ENCODE peak calls at places on chromosomes 5 and 9, in ten cellular contexts. One of them, this sample, is unnamed.

GRCh38 chr5:37738057-37738691 is 101.7 kb downstream of the GDNF start:
- DNase-seq in NCI-H1105 treated with DMSO at 0.1 percent for 48 hours: peak
- DNase-seq in COR-L47: no peak
- DNase-seq in mucosa of gallbladder: no peak
- DNase-seq in HCEC 1CT: peak
- DNase-seq in thyroid gland: no peak
- DNase-seq in GM04503: peak
- DNase-seq in activated CD8-positive, alpha-beta memory T cell treated with anti-CD3 and anti-CD28 coated beads, Interleukin-2, amount 50 U/mL, for 4 hours: no peak
- DNase-seq in heart right ventricle: no peak
- DNase-seq in natural killer cell: no peak
- DNase-seq in this sample: no peak

GRCh38 chr9:117704024-117704575 is at the start of gene TLR4:
- DNase-seq in NCI-H1105 treated with DMSO at 0.1 percent for 48 hours: no peak
- DNase-seq in COR-L47: no peak
- DNase-seq in mucosa of gallbladder: peak
- DNase-seq in HCEC 1CT: no peak
- DNase-seq in thyroid gland: peak
- DNase-seq in GM04503: peak
- DNase-seq in activated CD8-positive, alpha-beta memory T cell treated with anti-CD3 and anti-CD28 coated beads, Interleukin-2, amount 50 U/mL, for 4 hours: no peak
- DNase-seq in heart right ventricle: peak
- DNase-seq in natural killer cell: no peak
- DNase-seq in this sample: peak

GRCh38 chr5:170312666-170313065 is 15.1 kb upstream of the LCP2 start:
- DNase-seq in NCI-H1105 treated with DMSO at 0.1 percent for 48 hours: no peak
- DNase-seq in COR-L47: no peak
- DNase-seq in mucosa of gallbladder: no peak
- DNase-seq in HCEC 1CT: no peak
- DNase-seq in thyroid gland: no peak
- DNase-seq in GM04503: no peak
- DNase-seq in activated CD8-positive, alpha-beta memory T cell treated with anti-CD3 and anti-CD28 coated beads, Interleukin-2, amount 50 U/mL, for 4 hours: peak
- DNase-seq in heart right ventricle: no peak
- DNase-seq in natural killer cell: no peak
- DNase-seq in this sample: no peak

GRCh38 chr9:108434502-108434901 is 421.3 kb downstream of the ACTL7B start:
- DNase-seq in NCI-H1105 treated with DMSO at 0.1 percent for 48 hours: no peak
- DNase-seq in COR-L47: no peak
- DNase-seq in mucosa of gallbladder: no peak
- DNase-seq in HCEC 1CT: peak
- DNase-seq in thyroid gland: no peak
- DNase-seq in GM04503: no peak
- DNase-seq in activated CD8-positive, alpha-beta memory T cell treated with anti-CD3 and anti-CD28 coated beads, Interleukin-2, amount 50 U/mL, for 4 hours: no peak
- DNase-seq in heart right ventricle: no peak
- DNase-seq in natural killer cell: no peak
- DNase-seq in this sample: no peak

GRCh38 chr9:85319946-85320345 is 421.8 kb downstream of the AGTPBP1 start:
- DNase-seq in NCI-H1105 treated with DMSO at 0.1 percent for 48 hours: no peak
- DNase-seq in COR-L47: no peak
- DNase-seq in mucosa of gallbladder: no peak
- DNase-seq in HCEC 1CT: no peak
- DNase-seq in thyroid gland: no peak
- DNase-seq in GM04503: no peak
- DNase-seq in activated CD8-positive, alpha-beta memory T cell treated with anti-CD3 and anti-CD28 coated beads, Interleukin-2, amount 50 U/mL, for 4 hours: no peak
- DNase-seq in heart right ventricle: no peak
- DNase-seq in natural killer cell: no peak
- DNase-seq in this sample: no peak

GRCh38 chr9:128276574-128277270 is 646 bp downstream of the SWI5 start:
- DNase-seq in NCI-H1105 treated with DMSO at 0.1 percent for 48 hours: peak
- DNase-seq in COR-L47: peak
- DNase-seq in mucosa of gallbladder: no peak
- DNase-seq in HCEC 1CT: no peak
- DNase-seq in thyroid gland: peak
- DNase-seq in GM04503: no peak
- DNase-seq in activated CD8-positive, alpha-beta memory T cell treated with anti-CD3 and anti-CD28 coated beads, Interleukin-2, amount 50 U/mL, for 4 hours: peak
- DNase-seq in heart right ventricle: peak
- DNase-seq in natural killer cell: peak
- DNase-seq in this sample: peak

GRCh38 chr5:134051305-134051704 is 46.5 kb upstream of the VDAC1 start:
- DNase-seq in NCI-H1105 treated with DMSO at 0.1 percent for 48 hours: no peak
- DNase-seq in COR-L47: no peak
- DNase-seq in mucosa of gallbladder: no peak
- DNase-seq in HCEC 1CT: peak
- DNase-seq in thyroid gland: no peak
- DNase-seq in GM04503: no peak
- DNase-seq in activated CD8-positive, alpha-beta memory T cell treated with anti-CD3 and anti-CD28 coated beads, Interleukin-2, amount 50 U/mL, for 4 hours: no peak
- DNase-seq in heart right ventricle: no peak
- DNase-seq in natural killer cell: no peak
- DNase-seq in this sample: no peak

GRCh38 chr5:140672455-140673186 is 755 bp downstream of the DND1 start:
- DNase-seq in NCI-H1105 treated with DMSO at 0.1 percent for 48 hours: no peak
- DNase-seq in COR-L47: no peak
- DNase-seq in mucosa of gallbladder: no peak
- DNase-seq in HCEC 1CT: no peak
- DNase-seq in thyroid gland: peak
- DNase-seq in GM04503: no peak
- DNase-seq in activated CD8-positive, alpha-beta memory T cell treated with anti-CD3 and anti-CD28 coated beads, Interleukin-2, amount 50 U/mL, for 4 hours: no peak
- DNase-seq in heart right ventricle: peak
- DNase-seq in natural killer cell: no peak
- DNase-seq in this sample: no peak

GRCh38 chr5:13913962-13914361 is 30.5 kb downstream of the DNAH5 start:
- DNase-seq in NCI-H1105 treated with DMSO at 0.1 percent for 48 hours: no peak
- DNase-seq in COR-L47: no peak
- DNase-seq in mucosa of gallbladder: no peak
- DNase-seq in HCEC 1CT: no peak
- DNase-seq in thyroid gland: no peak
- DNase-seq in GM04503: no peak
- DNase-seq in activated CD8-positive, alpha-beta memory T cell treated with anti-CD3 and anti-CD28 coated beads, Interleukin-2, amount 50 U/mL, for 4 hours: no peak
- DNase-seq in heart right ventricle: no peak
- DNase-seq in natural killer cell: no peak
- DNase-seq in this sample: no peak

GRCh38 chr5:86374611-86375010 is 243.1 kb upstream of the COX7C start:
- DNase-seq in NCI-H1105 treated with DMSO at 0.1 percent for 48 hours: no peak
- DNase-seq in COR-L47: no peak
- DNase-seq in mucosa of gallbladder: no peak
- DNase-seq in HCEC 1CT: no peak
- DNase-seq in thyroid gland: no peak
- DNase-seq in GM04503: no peak
- DNase-seq in activated CD8-positive, alpha-beta memory T cell treated with anti-CD3 and anti-CD28 coated beads, Interleukin-2, amount 50 U/mL, for 4 hours: no peak
- DNase-seq in heart right ventricle: no peak
- DNase-seq in natural killer cell: no peak
- DNase-seq in this sample: no peak

GRCh38 chr5:83871533-83872380 is 151.1 kb upstream of the HAPLN1 start:
- DNase-seq in NCI-H1105 treated with DMSO at 0.1 percent for 48 hours: no peak
- DNase-seq in COR-L47: no peak
- DNase-seq in mucosa of gallbladder: no peak
- DNase-seq in HCEC 1CT: no peak
- DNase-seq in thyroid gland: no peak
- DNase-seq in GM04503: no peak
- DNase-seq in activated CD8-positive, alpha-beta memory T cell treated with anti-CD3 and anti-CD28 coated beads, Interleukin-2, amount 50 U/mL, for 4 hours: no peak
- DNase-seq in heart right ventricle: no peak
- DNase-seq in natural killer cell: no peak
- DNase-seq in this sample: no peak

GRCh38 chr5:105639068-105639467 is 2031.7 kb downstream of the EFNA5 start:
- DNase-seq in NCI-H1105 treated with DMSO at 0.1 percent for 48 hours: no peak
- DNase-seq in COR-L47: no peak
- DNase-seq in mucosa of gallbladder: no peak
- DNase-seq in HCEC 1CT: no peak
- DNase-seq in thyroid gland: no peak
- DNase-seq in GM04503: no peak
- DNase-seq in activated CD8-positive, alpha-beta memory T cell treated with anti-CD3 and anti-CD28 coated beads, Interleukin-2, amount 50 U/mL, for 4 hours: no peak
- DNase-seq in heart right ventricle: no peak
- DNase-seq in natural killer cell: no peak
- DNase-seq in this sample: no peak

GRCh38 chr5:66708368-66708767 is 112.2 kb downstream of the MAST4 start:
- DNase-seq in NCI-H1105 treated with DMSO at 0.1 percent for 48 hours: no peak
- DNase-seq in COR-L47: no peak
- DNase-seq in mucosa of gallbladder: no peak
- DNase-seq in HCEC 1CT: no peak
- DNase-seq in thyroid gland: no peak
- DNase-seq in GM04503: no peak
- DNase-seq in activated CD8-positive, alpha-beta memory T cell treated with anti-CD3 and anti-CD28 coated beads, Interleukin-2, amount 50 U/mL, for 4 hours: no peak
- DNase-seq in heart right ventricle: no peak
- DNase-seq in natural killer cell: no peak
- DNase-seq in this sample: no peak

GRCh38 chr5:151758141-151758429 is 346 bp downstream of the ATOX1 start:
- DNase-seq in NCI-H1105 treated with DMSO at 0.1 percent for 48 hours: no peak
- DNase-seq in COR-L47: no peak
- DNase-seq in mucosa of gallbladder: no peak
- DNase-seq in HCEC 1CT: no peak
- DNase-seq in thyroid gland: peak
- DNase-seq in GM04503: no peak
- DNase-seq in activated CD8-positive, alpha-beta memory T cell treated with anti-CD3 and anti-CD28 coated beads, Interleukin-2, amount 50 U/mL, for 4 hours: no peak
- DNase-seq in heart right ventricle: no peak
- DNase-seq in natural killer cell: peak
- DNase-seq in this sample: no peak

GRCh38 chr9:126506361-126507317 is 107.1 kb upstream of the LMX1B start:
- DNase-seq in NCI-H1105 treated with DMSO at 0.1 percent for 48 hours: no peak
- DNase-seq in COR-L47: no peak
- DNase-seq in mucosa of gallbladder: no peak
- DNase-seq in HCEC 1CT: no peak
- DNase-seq in thyroid gland: no peak
- DNase-seq in GM04503: no peak
- DNase-seq in activated CD8-positive, alpha-beta memory T cell treated with anti-CD3 and anti-CD28 coated beads, Interleukin-2, amount 50 U/mL, for 4 hours: peak
- DNase-seq in heart right ventricle: no peak
- DNase-seq in natural killer cell: no peak
- DNase-seq in this sample: no peak

GRCh38 chr5:10442581-10442980 is 902 bp downstream of the ROPN1L start:
- DNase-seq in NCI-H1105 treated with DMSO at 0.1 percent for 48 hours: no peak
- DNase-seq in COR-L47: no peak
- DNase-seq in mucosa of gallbladder: no peak
- DNase-seq in HCEC 1CT: peak
- DNase-seq in thyroid gland: no peak
- DNase-seq in GM04503: peak
- DNase-seq in activated CD8-positive, alpha-beta memory T cell treated with anti-CD3 and anti-CD28 coated beads, Interleukin-2, amount 50 U/mL, for 4 hours: no peak
- DNase-seq in heart right ventricle: no peak
- DNase-seq in natural killer cell: no peak
- DNase-seq in this sample: no peak

GRCh38 chr9:94672811-94673487 is 33.6 kb upstream of the FBP1 start:
- DNase-seq in NCI-H1105 treated with DMSO at 0.1 percent for 48 hours: no peak
- DNase-seq in COR-L47: no peak
- DNase-seq in mucosa of gallbladder: no peak
- DNase-seq in HCEC 1CT: peak
- DNase-seq in thyroid gland: no peak
- DNase-seq in GM04503: peak
- DNase-seq in activated CD8-positive, alpha-beta memory T cell treated with anti-CD3 and anti-CD28 coated beads, Interleukin-2, amount 50 U/mL, for 4 hours: no peak
- DNase-seq in heart right ventricle: no peak
- DNase-seq in natural killer cell: no peak
- DNase-seq in this sample: no peak

GRCh38 chr9:99140685-99141314 is 35.9 kb downstream of the TGFBR1 start:
- DNase-seq in NCI-H1105 treated with DMSO at 0.1 percent for 48 hours: no peak
- DNase-seq in COR-L47: peak
- DNase-seq in mucosa of gallbladder: peak
- DNase-seq in HCEC 1CT: peak
- DNase-seq in thyroid gland: peak
- DNase-seq in GM04503: no peak
- DNase-seq in activated CD8-positive, alpha-beta memory T cell treated with anti-CD3 and anti-CD28 coated beads, Interleukin-2, amount 50 U/mL, for 4 hours: peak
- DNase-seq in heart right ventricle: no peak
- DNase-seq in natural killer cell: no peak
- DNase-seq in this sample: no peak

GRCh38 chr5:115601709-115602584 is at the start of gene TICAM2:
- DNase-seq in NCI-H1105 treated with DMSO at 0.1 percent for 48 hours: peak
- DNase-seq in COR-L47: peak
- DNase-seq in mucosa of gallbladder: peak
- DNase-seq in HCEC 1CT: peak
- DNase-seq in thyroid gland: peak
- DNase-seq in GM04503: peak
- DNase-seq in activated CD8-positive, alpha-beta memory T cell treated with anti-CD3 and anti-CD28 coated beads, Interleukin-2, amount 50 U/mL, for 4 hours: peak
- DNase-seq in heart right ventricle: peak
- DNase-seq in natural killer cell: peak
- DNase-seq in this sample: no peak

GRCh38 chr9:10232352-10232930 is 380.4 kb downstream of the PTPRD start:
- DNase-seq in NCI-H1105 treated with DMSO at 0.1 percent for 48 hours: no peak
- DNase-seq in COR-L47: peak
- DNase-seq in mucosa of gallbladder: no peak
- DNase-seq in HCEC 1CT: no peak
- DNase-seq in thyroid gland: no peak
- DNase-seq in GM04503: no peak
- DNase-seq in activated CD8-positive, alpha-beta memory T cell treated with anti-CD3 and anti-CD28 coated beads, Interleukin-2, amount 50 U/mL, for 4 hours: no peak
- DNase-seq in heart right ventricle: no peak
- DNase-seq in natural killer cell: no peak
- DNase-seq in this sample: no peak